ENCODE peak calls at places on chromosome 1, in four cellular contexts. Q, T, X and V are unnamed samples.

GRCh38 chr1:212205843-212206242 is 79.4 kb upstream of the PPP2R5A start:
- DNase-seq in Q (no peak), T (no peak), X (no peak), V (no peak)

GRCh38 chr1:19055001-19055400 is 98.5 kb upstream of the IFFO2 start:
- DNase-seq in Q (no peak), T (no peak), X (no peak), V (no peak)

GRCh38 chr1:230020451-230020850 is 46.6 kb upstream of the GALNT2 start:
- DNase-seq in Q (no peak), T (no peak), X (no peak), V (no peak)

GRCh38 chr1:231626951-231627614 is 493 bp downstream of the DISC1 start:
- DNase-seq in Q (peak; percentile 29), T (peak; percentile 84), X (peak; percentile 25), V (peak; percentile 65)

GRCh38 chr1:40948741-40949528 is 30.6 kb upstream of the CTPS1 start:
- DNase-seq in Q (peak; percentile 79), T (no peak), X (peak; percentile 26), V (peak; percentile 65)

GRCh38 chr1:24387636-24388035 is 25.9 kb downstream of the STPG1 start:
- DNase-seq in Q (no peak), T (no peak), X (no peak), V (no peak)

GRCh38 chr1:39886757-39887231 is 3.5 kb upstream of the TRIT1 start:
- DNase-seq in Q (no peak), T (no peak), X (no peak), V (no peak)

GRCh38 chr1:225607355-225607754 is 45.6 kb downstream of the ENAH start:
- DNase-seq in Q (no peak), T (no peak), X (no peak), V (no peak)

GRCh38 chr1:154534263-154534844 is 24.1 kb downstream of the UBE2Q1 start:
- DNase-seq in Q (peak; percentile 75), T (no peak), X (no peak), V (peak; percentile 29)

GRCh38 chr1:94039871-94040569 is 80.9 kb downstream of the ABCA4 start:
- DNase-seq in Q (no peak), T (no peak), X (no peak), V (no peak)

GRCh38 chr1:225891229-225891972 is 2.5 kb upstream of the LEFTY1 start:
- DNase-seq in Q (no peak), T (no peak), X (no peak), V (no peak)

GRCh38 chr1:91282695-91283420 is 121.8 kb downstream of the HFM1 start:
- DNase-seq in Q (peak; percentile 76), T (peak; percentile 49), X (peak; percentile 23), V (peak; percentile 62)

GRCh38 chr1:94734963-94735899 is 84.9 kb upstream of the SLC44A3 start:
- DNase-seq in Q (peak; percentile 82), T (peak; percentile 28), X (no peak), V (peak; percentile 77)

GRCh38 chr1:172609528-172609927 is 49.4 kb upstream of the FASLG start:
- DNase-seq in Q (peak; percentile 49), T (no peak), X (no peak), V (no peak)